ENCODE peak calls at places on chromosomes 16 and 17, in eight cellular contexts. One of them, this sample, is unnamed.
A peak's percentile ranks its signal among the peaks of the same experiment; 100 is the strongest.

GRCh38 chr17:49067163-49067562 is 65.4 kb upstream of the B4GALNT2 start:
- DNase-seq in cardiac fibroblast: no peak
- DNase-seq in cardiac muscle cell: no peak
- DNase-seq in Panc1: no peak
- DNase-seq in mammary epithelial cell: peak; percentile 15
- DNase-seq in tibial artery: no peak
- DNase-seq in AG04450: no peak
- DNase-seq in CD4-positive, alpha-beta T cell: no peak
- DNase-seq in this sample: no peak

GRCh38 chr17:81550830-81551457 is 1.2 kb downstream of the FAAP100 start:
- DNase-seq in cardiac fibroblast: no peak
- DNase-seq in cardiac muscle cell: no peak
- DNase-seq in Panc1: no peak
- DNase-seq in mammary epithelial cell: no peak
- DNase-seq in tibial artery: no peak
- DNase-seq in AG04450: no peak
- DNase-seq in CD4-positive, alpha-beta T cell: no peak
- DNase-seq in this sample: no peak

GRCh38 chr17:59028328-59028727 is 78.4 kb downstream of the TRIM37 start:
- DNase-seq in cardiac fibroblast: no peak
- DNase-seq in cardiac muscle cell: no peak
- DNase-seq in Panc1: no peak
- DNase-seq in mammary epithelial cell: no peak
- DNase-seq in tibial artery: no peak
- DNase-seq in AG04450: no peak
- DNase-seq in CD4-positive, alpha-beta T cell: no peak
- DNase-seq in this sample: no peak

GRCh38 chr17:45101546-45101882 is 30.8 kb downstream of the PLCD3 start:
- DNase-seq in cardiac fibroblast: no peak
- DNase-seq in cardiac muscle cell: no peak
- DNase-seq in Panc1: no peak
- DNase-seq in mammary epithelial cell: peak; percentile 62
- DNase-seq in tibial artery: no peak
- DNase-seq in AG04450: no peak
- DNase-seq in CD4-positive, alpha-beta T cell: no peak
- DNase-seq in this sample: no peak

GRCh38 chr16:58222532-58223316 is 24.8 kb upstream of the CSNK2A2 start:
- DNase-seq in cardiac fibroblast: peak; percentile 8
- DNase-seq in cardiac muscle cell: peak; percentile 6
- DNase-seq in Panc1: no peak
- DNase-seq in mammary epithelial cell: peak; percentile 50
- DNase-seq in tibial artery: no peak
- DNase-seq in AG04450: no peak
- DNase-seq in CD4-positive, alpha-beta T cell: no peak
- DNase-seq in this sample: no peak

GRCh38 chr17:16298140-16298662 is 55.1 kb downstream of the CENPV start:
- DNase-seq in cardiac fibroblast: no peak
- DNase-seq in cardiac muscle cell: no peak
- DNase-seq in Panc1: no peak
- DNase-seq in mammary epithelial cell: no peak
- DNase-seq in tibial artery: no peak
- DNase-seq in AG04450: no peak
- DNase-seq in CD4-positive, alpha-beta T cell: no peak
- DNase-seq in this sample: peak; percentile 1

GRCh38 chr17:48589831-48590602 is at the start of gene HOXB3:
- DNase-seq in cardiac fibroblast: no peak
- DNase-seq in cardiac muscle cell: no peak
- DNase-seq in Panc1: no peak
- DNase-seq in mammary epithelial cell: no peak
- DNase-seq in tibial artery: no peak
- DNase-seq in AG04450: no peak
- DNase-seq in CD4-positive, alpha-beta T cell: no peak
- DNase-seq in this sample: no peak

GRCh38 chr17:18953231-18953728 is 1.3 kb downstream of the SLC5A10 start:
- DNase-seq in cardiac fibroblast: no peak
- DNase-seq in cardiac muscle cell: no peak
- DNase-seq in Panc1: no peak
- DNase-seq in mammary epithelial cell: no peak
- DNase-seq in tibial artery: no peak
- DNase-seq in AG04450: no peak
- DNase-seq in CD4-positive, alpha-beta T cell: no peak
- DNase-seq in this sample: no peak

GRCh38 chr17:3308603-3309002 is 10.4 kb upstream of the OR3A1 start:
- DNase-seq in cardiac fibroblast: no peak
- DNase-seq in cardiac muscle cell: no peak
- DNase-seq in Panc1: no peak
- DNase-seq in mammary epithelial cell: no peak
- DNase-seq in tibial artery: no peak
- DNase-seq in AG04450: no peak
- DNase-seq in CD4-positive, alpha-beta T cell: no peak
- DNase-seq in this sample: no peak

GRCh38 chr16:48501516-48502377 is 108.2 kb downstream of the N4BP1 start:
- DNase-seq in cardiac fibroblast: peak; percentile 37
- DNase-seq in cardiac muscle cell: peak; percentile 54
- DNase-seq in Panc1: no peak
- DNase-seq in mammary epithelial cell: no peak
- DNase-seq in tibial artery: no peak
- DNase-seq in AG04450: no peak
- DNase-seq in CD4-positive, alpha-beta T cell: no peak
- DNase-seq in this sample: no peak

GRCh38 chr16:27690604-27691003 is 140.7 kb downstream of the KATNIP start:
- DNase-seq in cardiac fibroblast: peak; percentile 42
- DNase-seq in cardiac muscle cell: peak; percentile 54
- DNase-seq in Panc1: no peak
- DNase-seq in mammary epithelial cell: no peak
- DNase-seq in tibial artery: no peak
- DNase-seq in AG04450: no peak
- DNase-seq in CD4-positive, alpha-beta T cell: no peak
- DNase-seq in this sample: peak; percentile 50

GRCh38 chr17:49783051-49783715 is 5.3 kb upstream of the KAT7 start:
- DNase-seq in cardiac fibroblast: no peak
- DNase-seq in cardiac muscle cell: no peak
- DNase-seq in Panc1: no peak
- DNase-seq in mammary epithelial cell: no peak
- DNase-seq in tibial artery: peak; percentile 28
- DNase-seq in AG04450: no peak
- DNase-seq in CD4-positive, alpha-beta T cell: no peak
- DNase-seq in this sample: no peak

GRCh38 chr17:17792551-17793377 is 44.0 kb downstream of the SREBF1 start:
- DNase-seq in cardiac fibroblast: peak; percentile 73
- DNase-seq in cardiac muscle cell: peak; percentile 88
- DNase-seq in Panc1: no peak
- DNase-seq in mammary epithelial cell: no peak
- DNase-seq in tibial artery: no peak
- DNase-seq in AG04450: no peak
- DNase-seq in CD4-positive, alpha-beta T cell: peak; percentile 35
- DNase-seq in this sample: peak; percentile 69

GRCh38 chr16:55510185-55510805 is 1.4 kb downstream of the LPCAT2 start:
- DNase-seq in cardiac fibroblast: no peak
- DNase-seq in cardiac muscle cell: no peak
- DNase-seq in Panc1: no peak
- DNase-seq in mammary epithelial cell: no peak
- DNase-seq in tibial artery: no peak
- DNase-seq in AG04450: no peak
- DNase-seq in CD4-positive, alpha-beta T cell: no peak
- DNase-seq in this sample: no peak

GRCh38 chr17:38511126-38512108 is 83.2 kb downstream of the ARHGAP23 start:
- DNase-seq in cardiac fibroblast: peak; percentile 65
- DNase-seq in cardiac muscle cell: peak; percentile 51
- DNase-seq in Panc1: no peak
- DNase-seq in mammary epithelial cell: peak; percentile 40
- DNase-seq in tibial artery: no peak
- DNase-seq in AG04450: no peak
- DNase-seq in CD4-positive, alpha-beta T cell: no peak
- DNase-seq in this sample: no peak

GRCh38 chr16:17354121-17354750 is 116.5 kb downstream of the XYLT1 start:
- DNase-seq in cardiac fibroblast: no peak
- DNase-seq in cardiac muscle cell: no peak
- DNase-seq in Panc1: no peak
- DNase-seq in mammary epithelial cell: no peak
- DNase-seq in tibial artery: no peak
- DNase-seq in AG04450: no peak
- DNase-seq in CD4-positive, alpha-beta T cell: no peak
- DNase-seq in this sample: no peak

GRCh38 chr16:25372716-25373115 is 115.1 kb upstream of the ZKSCAN2 start:
- DNase-seq in cardiac fibroblast: no peak
- DNase-seq in cardiac muscle cell: no peak
- DNase-seq in Panc1: no peak
- DNase-seq in mammary epithelial cell: no peak
- DNase-seq in tibial artery: no peak
- DNase-seq in AG04450: no peak
- DNase-seq in CD4-positive, alpha-beta T cell: no peak
- DNase-seq in this sample: no peak

GRCh38 chr16:54489225-54489781 is 202.7 kb upstream of the IRX3 start:
- DNase-seq in cardiac fibroblast: peak; percentile 38
- DNase-seq in cardiac muscle cell: no peak
- DNase-seq in Panc1: no peak
- DNase-seq in mammary epithelial cell: no peak
- DNase-seq in tibial artery: no peak
- DNase-seq in AG04450: no peak
- DNase-seq in CD4-positive, alpha-beta T cell: no peak
- DNase-seq in this sample: no peak

GRCh38 chr17:4365628-4366311 is 705 bp downstream of the UBE2G1 start:
- DNase-seq in cardiac fibroblast: no peak
- DNase-seq in cardiac muscle cell: peak; percentile 20
- DNase-seq in Panc1: no peak
- DNase-seq in mammary epithelial cell: no peak
- DNase-seq in tibial artery: no peak
- DNase-seq in AG04450: no peak
- DNase-seq in CD4-positive, alpha-beta T cell: peak; percentile 22
- DNase-seq in this sample: no peak

GRCh38 chr17:21119247-21119944 is 7.4 kb upstream of the DHRS7B start:
- DNase-seq in cardiac fibroblast: peak; percentile 71
- DNase-seq in cardiac muscle cell: peak; percentile 78
- DNase-seq in Panc1: peak; percentile 42
- DNase-seq in mammary epithelial cell: peak; percentile 59
- DNase-seq in tibial artery: peak; percentile 71
- DNase-seq in AG04450: peak; percentile 18
- DNase-seq in CD4-positive, alpha-beta T cell: peak; percentile 59
- DNase-seq in this sample: peak; percentile 80

GRCh38 chr17:2259769-2260536 is 43.6 kb downstream of the SMG6 start:
- DNase-seq in cardiac fibroblast: peak; percentile 38
- DNase-seq in cardiac muscle cell: no peak
- DNase-seq in Panc1: no peak
- DNase-seq in mammary epithelial cell: no peak
- DNase-seq in tibial artery: no peak
- DNase-seq in AG04450: no peak
- DNase-seq in CD4-positive, alpha-beta T cell: peak; percentile 51
- DNase-seq in this sample: peak; percentile 69

GRCh38 chr17:76264755-76265623 is at the start of gene UBALD2:
- DNase-seq in cardiac fibroblast: peak; percentile 100
- DNase-seq in cardiac muscle cell: peak; percentile 100
- DNase-seq in Panc1: peak; percentile 95
- DNase-seq in mammary epithelial cell: peak; percentile 100
- DNase-seq in tibial artery: peak; percentile 100
- DNase-seq in AG04450: peak; percentile 100
- DNase-seq in CD4-positive, alpha-beta T cell: peak; percentile 98
- DNase-seq in this sample: peak; percentile 94

GRCh38 chr16:19851476-19851875 is 33.2 kb downstream of the GPRC5B start:
- DNase-seq in cardiac fibroblast: no peak
- DNase-seq in cardiac muscle cell: no peak
- DNase-seq in Panc1: no peak
- DNase-seq in mammary epithelial cell: no peak
- DNase-seq in tibial artery: no peak
- DNase-seq in AG04450: no peak
- DNase-seq in CD4-positive, alpha-beta T cell: no peak
- DNase-seq in this sample: no peak

GRCh38 chr17:32120086-32120485 is 22.2 kb upstream of the RHOT1 start:
- DNase-seq in cardiac fibroblast: no peak
- DNase-seq in cardiac muscle cell: no peak
- DNase-seq in Panc1: no peak
- DNase-seq in mammary epithelial cell: no peak
- DNase-seq in tibial artery: no peak
- DNase-seq in AG04450: no peak
- DNase-seq in CD4-positive, alpha-beta T cell: no peak
- DNase-seq in this sample: no peak
- TF ChIP-seq CTCF in cardiac fibroblast: no peak
- TF ChIP-seq CTCF in cardiac muscle cell: no peak
- TF ChIP-seq CTCF in Panc1: no peak
- TF ChIP-seq CTCF in mammary epithelial cell: no peak
- TF ChIP-seq CTCF in tibial artery: no peak
- TF ChIP-seq CTCF in AG04450: no peak
- TF ChIP-seq CTCF in CD4-positive, alpha-beta T cell: no peak
- TF ChIP-seq CTCF in this sample: no peak

GRCh38 chr16:66476328-66477027 is 49.4 kb downstream of the BEAN1 start:
- DNase-seq in cardiac fibroblast: no peak
- DNase-seq in cardiac muscle cell: peak; percentile 23
- DNase-seq in Panc1: no peak
- DNase-seq in mammary epithelial cell: no peak
- DNase-seq in tibial artery: no peak
- DNase-seq in AG04450: no peak
- DNase-seq in CD4-positive, alpha-beta T cell: peak; percentile 35
- DNase-seq in this sample: no peak

GRCh38 chr16:66473654-66474519 is 46.8 kb downstream of the BEAN1 start:
- DNase-seq in cardiac fibroblast: no peak
- DNase-seq in cardiac muscle cell: no peak
- DNase-seq in Panc1: no peak
- DNase-seq in mammary epithelial cell: peak; percentile 52
- DNase-seq in tibial artery: no peak
- DNase-seq in AG04450: no peak
- DNase-seq in CD4-positive, alpha-beta T cell: no peak
- DNase-seq in this sample: no peak

GRCh38 chr16:66472961-66473610 is 46.0 kb downstream of the BEAN1 start:
- DNase-seq in cardiac fibroblast: no peak
- DNase-seq in cardiac muscle cell: no peak
- DNase-seq in Panc1: no peak
- DNase-seq in mammary epithelial cell: no peak
- DNase-seq in tibial artery: no peak
- DNase-seq in AG04450: no peak
- DNase-seq in CD4-positive, alpha-beta T cell: no peak
- DNase-seq in this sample: no peak

GRCh38 chr16:66475232-66475631 is 48.1 kb downstream of the BEAN1 start:
- DNase-seq in cardiac fibroblast: no peak
- DNase-seq in cardiac muscle cell: no peak
- DNase-seq in Panc1: no peak
- DNase-seq in mammary epithelial cell: no peak
- DNase-seq in tibial artery: no peak
- DNase-seq in AG04450: no peak
- DNase-seq in CD4-positive, alpha-beta T cell: no peak
- DNase-seq in this sample: no peak

GRCh38 chr16:66474750-66475199 is 47.7 kb downstream of the BEAN1 start:
- DNase-seq in cardiac fibroblast: no peak
- DNase-seq in cardiac muscle cell: no peak
- DNase-seq in Panc1: no peak
- DNase-seq in mammary epithelial cell: no peak
- DNase-seq in tibial artery: no peak
- DNase-seq in AG04450: no peak
- DNase-seq in CD4-positive, alpha-beta T cell: peak; percentile 39
- DNase-seq in this sample: peak; percentile 85
- TF ChIP-seq CTCF in cardiac fibroblast: no peak
- TF ChIP-seq CTCF in cardiac muscle cell: no peak
- TF ChIP-seq CTCF in Panc1: no peak
- TF ChIP-seq CTCF in mammary epithelial cell: no peak
- TF ChIP-seq CTCF in tibial artery: no peak
- TF ChIP-seq CTCF in AG04450: no peak
- TF ChIP-seq CTCF in CD4-positive, alpha-beta T cell: no peak
- TF ChIP-seq CTCF in this sample: no peak

GRCh38 chr16:66696669-66697630 is at the start of gene CMTM4:
- DNase-seq in cardiac fibroblast: peak; percentile 78
- DNase-seq in cardiac muscle cell: peak; percentile 92
- DNase-seq in Panc1: no peak
- DNase-seq in mammary epithelial cell: peak; percentile 88
- DNase-seq in tibial artery: peak; percentile 80
- DNase-seq in AG04450: peak; percentile 26
- DNase-seq in CD4-positive, alpha-beta T cell: peak; percentile 67
- DNase-seq in this sample: peak; percentile 97
- TF ChIP-seq CTCF in cardiac fibroblast: no peak
- TF ChIP-seq CTCF in cardiac muscle cell: no peak
- TF ChIP-seq CTCF in Panc1: peak; percentile 79
- TF ChIP-seq CTCF in mammary epithelial cell: peak; percentile 28
- TF ChIP-seq CTCF in tibial artery: peak; percentile 9
- TF ChIP-seq CTCF in AG04450: no peak
- TF ChIP-seq CTCF in CD4-positive, alpha-beta T cell: no peak
- TF ChIP-seq CTCF in this sample: peak; percentile 30

GRCh38 chr17:10683853-10684252 is 13.5 kb downstream of the SCO1 start:
- DNase-seq in cardiac fibroblast: peak; percentile 68
- DNase-seq in cardiac muscle cell: peak; percentile 55
- DNase-seq in Panc1: no peak
- DNase-seq in mammary epithelial cell: peak; percentile 11
- DNase-seq in tibial artery: no peak
- DNase-seq in AG04450: no peak
- DNase-seq in CD4-positive, alpha-beta T cell: no peak
- DNase-seq in this sample: peak; percentile 42
- TF ChIP-seq CTCF in cardiac fibroblast: peak; percentile 49
- TF ChIP-seq CTCF in cardiac muscle cell: peak; percentile 52
- TF ChIP-seq CTCF in Panc1: peak; percentile 59
- TF ChIP-seq CTCF in mammary epithelial cell: peak; percentile 57
- TF ChIP-seq CTCF in tibial artery: peak; percentile 9
- TF ChIP-seq CTCF in AG04450: peak; percentile 54
- TF ChIP-seq CTCF in CD4-positive, alpha-beta T cell: peak; percentile 55
- TF ChIP-seq CTCF in this sample: peak; percentile 18

This sample was measured in GM13976.